ENCODE peak calls at places on chromosomes 2 and 18, in ten cellular contexts. T is epithelial cell of esophagus, X is Calu3, P is HFFc6, C is AG04450, L is psoas muscle, U is hepatocyte, H is fibroblast of pulmonary artery, E is GM13977, Y is WTC11. Z is an unnamed sample.

GRCh38 chr2:71743995-71744675 is 290.8 kb downstream of the DYSF start:
- DNase-seq in T (peak; percentile 32), X (no peak), P (no peak), C (no peak), L (peak; percentile 41), U (no peak), H (no peak), E (no peak), Y (no peak), Z (no peak)

GRCh38 chr2:241980193-241980592 is 110.7 kb downstream of the RTP5 start:
- DNase-seq in T (no peak), X (no peak), P (no peak), C (no peak), L (no peak), U (no peak), H (no peak), E (no peak), Y (no peak), Z (no peak)

GRCh38 chr2:229231885-229232284 is 39.2 kb downstream of the PID1 start:
- DNase-seq in T (no peak), X (no peak), P (no peak), C (no peak), L (no peak), U (no peak), H (no peak), E (no peak), Y (no peak), Z (no peak)

GRCh38 chr2:105344704-105345345 is 7.5 kb downstream of the C2orf49 start:
- DNase-seq in T (peak; percentile 51), X (no peak), P (peak; percentile 53), C (no peak), L (no peak), U (peak; percentile 69), H (peak; percentile 65), E (no peak), Y (no peak), Z (no peak)

GRCh38 chr18:8706981-8707940 is 1.9 kb downstream of the MTCL1 start:
- DNase-seq in T (peak; percentile 78), X (peak; percentile 70), P (peak; percentile 77), C (no peak), L (peak; percentile 38), U (peak; percentile 78), H (peak; percentile 75), E (peak; percentile 38), Y (peak; percentile 67), Z (no peak)

GRCh38 chr2:71559080-71559827 is 105.9 kb downstream of the DYSF start:
- DNase-seq in T (no peak), X (no peak), P (no peak), C (no peak), L (no peak), U (no peak), H (no peak), E (no peak), Y (no peak), Z (no peak)

GRCh38 chr2:239943991-239944441 is 81.1 kb downstream of the NDUFA10 start:
- DNase-seq in T (no peak), X (no peak), P (no peak), C (no peak), L (no peak), U (no peak), H (no peak), E (no peak), Y (no peak), Z (no peak)

GRCh38 chr2:104487381-104487780 is 366.5 kb upstream of the POU3F3 start:
- DNase-seq in T (peak; percentile 0), X (no peak), P (no peak), C (no peak), L (no peak), U (no peak), H (no peak), E (no peak), Y (no peak), Z (no peak)

GRCh38 chr2:47360937-47361336 is 42.0 kb upstream of the MSH2 start:
- DNase-seq in T (peak; percentile 83), X (peak; percentile 30), P (peak; percentile 93), C (peak; percentile 23), L (no peak), U (peak; percentile 61), H (no peak), E (no peak), Y (no peak), Z (no peak)

GRCh38 chr2:28633204-28633603 is 118.4 kb upstream of the PPP1CB start:
- DNase-seq in T (no peak), X (no peak), P (no peak), C (no peak), L (no peak), U (no peak), H (no peak), E (no peak), Y (no peak), Z (no peak)

GRCh38 chr2:79876430-79876829 is 363.6 kb downstream of the CTNNA2 start:
- DNase-seq in T (no peak), X (no peak), P (peak; percentile 27), C (no peak), L (no peak), U (peak; percentile 48), H (no peak), E (peak; percentile 28), Y (no peak), Z (peak; percentile 18)

GRCh38 chr2:128477026-128477820 is 158.6 kb upstream of the HS6ST1 start:
- DNase-seq in T (no peak), X (no peak), P (no peak), C (no peak), L (no peak), U (no peak), H (no peak), E (no peak), Y (no peak), Z (no peak)

GRCh38 chr2:203444738-203445137 is 90.4 kb downstream of the RAPH1 start:
- DNase-seq in T (no peak), X (no peak), P (no peak), C (no peak), L (no peak), U (no peak), H (no peak), E (no peak), Y (no peak), Z (no peak)

GRCh38 chr2:117128471-117128870 is 686.0 kb upstream of the DDX18 start:
- DNase-seq in T (no peak), X (peak; percentile 68), P (no peak), C (no peak), L (no peak), U (peak; percentile 71), H (no peak), E (no peak), Y (no peak), Z (no peak)

GRCh38 chr18:683531-683930 is 26.1 kb downstream of the TYMS start:
- DNase-seq in T (no peak), X (no peak), P (no peak), C (no peak), L (no peak), U (no peak), H (no peak), E (no peak), Y (no peak), Z (no peak)

GRCh38 chr2:46147626-46148368 is 149.4 kb upstream of the EPAS1 start:
- DNase-seq in T (no peak), X (no peak), P (no peak), C (no peak), L (no peak), U (no peak), H (no peak), E (no peak), Y (no peak), Z (no peak)

GRCh38 chr2:26627350-26628105 is 13.6 kb downstream of the CIB4 start:
- DNase-seq in T (no peak), X (no peak), P (no peak), C (no peak), L (no peak), U (no peak), H (no peak), E (no peak), Y (no peak), Z (no peak)

GRCh38 chr2:501130-501529 is 176.1 kb downstream of the TMEM18 start:
- DNase-seq in T (no peak), X (no peak), P (no peak), C (no peak), L (no peak), U (no peak), H (no peak), E (no peak), Y (no peak), Z (no peak)
- TF ChIP-seq CTCF in T (no peak), X (no peak), P (no peak), C (no peak), L (no peak), U (no peak), H (no peak), E (no peak), Y (no peak), Z (no peak)

GRCh38 chr2:172806426-172807008 is 70.9 kb downstream of the RAPGEF4 start:
- DNase-seq in T (peak; percentile 56), X (no peak), P (peak; percentile 45), C (peak; percentile 29), L (no peak), U (peak; percentile 60), H (peak; percentile 76), E (peak; percentile 36), Y (no peak), Z (peak; percentile 26)
- TF ChIP-seq CTCF in T (peak; percentile 90), X (peak; percentile 75), P (peak; percentile 96), C (peak; percentile 96), L (peak; percentile 81), U (peak; percentile 90), H (peak; percentile 94), E (peak; percentile 77), Y (peak; percentile 53), Z (peak; percentile 80)

DNA sequence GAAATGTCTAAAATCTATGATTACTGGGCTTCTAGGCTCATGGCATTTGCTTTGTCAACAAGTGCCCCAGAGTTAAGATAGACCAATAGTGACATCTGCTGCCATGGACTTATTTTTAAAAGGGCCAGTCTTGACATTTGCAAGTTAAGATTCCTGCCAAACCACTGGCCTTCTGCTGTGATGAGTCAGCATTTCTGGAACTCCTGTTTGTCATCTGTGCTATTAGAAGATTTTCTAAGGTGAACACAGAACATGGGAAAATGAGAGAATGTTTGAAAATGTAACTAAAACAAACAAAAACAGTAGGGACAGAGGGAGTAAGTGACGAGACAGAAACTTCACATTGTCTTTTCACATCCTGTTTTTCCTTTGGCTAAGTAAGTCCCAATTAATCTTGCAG is 93.7 kb upstream of the WDR75 start:
- DNase-seq in T (peak; percentile 89), X (peak; percentile 21), P (peak; percentile 94), C (peak; percentile 88), L (no peak), U (peak; percentile 69), H (peak; percentile 98), E (peak; percentile 21), Y (no peak), Z (peak; percentile 11)
- TF ChIP-seq CTCF in T (peak; percentile 32), X (no peak), P (peak; percentile 64), C (peak; percentile 18), L (peak; percentile 39), U (peak; percentile 37), H (peak; percentile 24), E (peak; percentile 18), Y (no peak), Z (peak; percentile 13)

DNA sequence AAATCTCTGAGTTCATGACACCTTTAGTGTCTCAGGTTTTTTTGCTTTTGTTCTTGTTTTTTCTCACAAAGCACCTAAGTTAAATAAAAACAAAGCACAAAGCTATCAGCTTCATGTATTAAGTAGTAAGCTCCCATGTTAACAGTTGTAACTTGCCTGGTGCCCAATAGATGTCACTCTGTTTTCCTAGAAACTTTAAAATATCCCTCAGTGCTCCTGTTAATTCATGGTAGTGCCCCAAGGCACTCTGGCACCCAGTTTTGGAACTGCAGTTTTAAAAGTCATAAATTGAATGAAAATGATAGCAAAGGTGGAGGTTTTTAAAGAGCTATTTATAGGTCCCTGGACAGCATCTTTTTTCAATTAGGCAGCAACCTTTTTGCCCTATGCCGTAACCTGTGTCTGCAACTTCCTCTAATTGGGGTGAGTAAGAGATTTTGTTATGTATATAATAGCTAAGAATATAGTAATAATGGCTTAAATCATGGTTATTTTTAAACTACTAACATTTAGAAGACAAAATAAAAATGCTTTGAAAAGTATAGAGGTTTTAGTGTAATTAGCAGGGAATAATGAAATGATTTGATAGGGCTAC is 555.0 kb upstream of the TMEFF2 start:
- DNase-seq in T (peak; percentile 38), X (no peak), P (no peak), C (no peak), L (no peak), U (peak; percentile 14), H (peak; percentile 24), E (no peak), Y (no peak), Z (no peak)
- TF ChIP-seq CTCF in T (peak; percentile 59), X (peak; percentile 30), P (no peak), C (no peak), L (no peak), U (peak; percentile 54), H (peak; percentile 37), E (no peak), Y (no peak), Z (no peak)